ENCODE peak calls at places on chromosomes 13 and 19, in ten cellular contexts. One of them, this sample, is unnamed.

GRCh38 chr19:6521718-6522646 is 8.8 kb upstream of the TNFSF9 start:
- DNase-seq in lower lobe of right lung: peak; percentile 58
- DNase-seq in CD8-positive, alpha-beta memory T cell: peak; percentile 76
- DNase-seq in Calu3: no peak
- DNase-seq in non-pigmented ciliary epithelial cell: no peak
- DNase-seq in GM23338: peak; percentile 12
- DNase-seq in head of caudate nucleus: no peak
- DNase-seq in occipital lobe: no peak
- DNase-seq in H9: no peak
- DNase-seq in IMR-90: no peak
- DNase-seq in this sample: no peak

GRCh38 chr19:58304255-58304654 is 922 bp upstream of the ERVK3-1 start:
- DNase-seq in lower lobe of right lung: no peak
- DNase-seq in head of caudate nucleus: no peak
- DNase-seq in non-pigmented ciliary epithelial cell: no peak
- DNase-seq in IMR-90: no peak
- DNase-seq in occipital lobe: no peak
- DNase-seq in CD8-positive, alpha-beta memory T cell: no peak
- DNase-seq in Calu3: no peak
- DNase-seq in H9: no peak
- DNase-seq in GM23338: peak; percentile 36
- DNase-seq in this sample: no peak

GRCh38 chr19:11373166-11373884 is 1.1 kb upstream of the SWSAP1 start:
- DNase-seq in CD8-positive, alpha-beta memory T cell: no peak
- DNase-seq in lower lobe of right lung: no peak
- DNase-seq in Calu3: no peak
- DNase-seq in H9: peak; percentile 74
- DNase-seq in head of caudate nucleus: peak; percentile 96
- DNase-seq in occipital lobe: peak; percentile 82
- DNase-seq in IMR-90: no peak
- DNase-seq in non-pigmented ciliary epithelial cell: no peak
- DNase-seq in GM23338: peak; percentile 84
- DNase-seq in this sample: no peak

GRCh38 chr19:53311044-53311443 is 22.5 kb upstream of the ZNF845 start:
- DNase-seq in occipital lobe: no peak
- DNase-seq in GM23338: no peak
- DNase-seq in non-pigmented ciliary epithelial cell: no peak
- DNase-seq in head of caudate nucleus: no peak
- DNase-seq in lower lobe of right lung: no peak
- DNase-seq in IMR-90: no peak
- DNase-seq in Calu3: no peak
- DNase-seq in CD8-positive, alpha-beta memory T cell: no peak
- DNase-seq in H9: no peak
- DNase-seq in this sample: no peak

GRCh38 chr13:39684531-39685137 is 29.2 kb downstream of the COG6 start:
- DNase-seq in GM23338: peak; percentile 72
- DNase-seq in H9: no peak
- DNase-seq in non-pigmented ciliary epithelial cell: peak; percentile 11
- DNase-seq in head of caudate nucleus: no peak
- DNase-seq in occipital lobe: no peak
- DNase-seq in IMR-90: peak; percentile 65
- DNase-seq in Calu3: no peak
- DNase-seq in CD8-positive, alpha-beta memory T cell: no peak
- DNase-seq in lower lobe of right lung: no peak
- DNase-seq in this sample: no peak

GRCh38 chr19:40147693-40148347 is 43.4 kb upstream of the MAP3K10 start:
- DNase-seq in non-pigmented ciliary epithelial cell: peak; percentile 34
- DNase-seq in head of caudate nucleus: no peak
- DNase-seq in occipital lobe: no peak
- DNase-seq in H9: no peak
- DNase-seq in GM23338: peak; percentile 8
- DNase-seq in CD8-positive, alpha-beta memory T cell: no peak
- DNase-seq in IMR-90: peak; percentile 77
- DNase-seq in lower lobe of right lung: no peak
- DNase-seq in Calu3: peak; percentile 25
- DNase-seq in this sample: peak; percentile 16

GRCh38 chr19:48487944-48488343 is 18.8 kb downstream of the CYTH2 start:
- DNase-seq in non-pigmented ciliary epithelial cell: no peak
- DNase-seq in GM23338: no peak
- DNase-seq in H9: no peak
- DNase-seq in Calu3: peak; percentile 97
- DNase-seq in head of caudate nucleus: no peak
- DNase-seq in occipital lobe: peak; percentile 73
- DNase-seq in lower lobe of right lung: no peak
- DNase-seq in IMR-90: peak; percentile 70
- DNase-seq in CD8-positive, alpha-beta memory T cell: no peak
- DNase-seq in this sample: peak; percentile 69

GRCh38 chr13:48311223-48311622 is 7.7 kb downstream of the RB1 start:
- DNase-seq in CD8-positive, alpha-beta memory T cell: no peak
- DNase-seq in GM23338: no peak
- DNase-seq in non-pigmented ciliary epithelial cell: no peak
- DNase-seq in Calu3: no peak
- DNase-seq in H9: no peak
- DNase-seq in occipital lobe: no peak
- DNase-seq in head of caudate nucleus: no peak
- DNase-seq in lower lobe of right lung: no peak
- DNase-seq in IMR-90: no peak
- DNase-seq in this sample: no peak

GRCh38 chr13:29676535-29676934 is 81.0 kb upstream of the SLC7A1 start:
- DNase-seq in CD8-positive, alpha-beta memory T cell: no peak
- DNase-seq in Calu3: no peak
- DNase-seq in H9: no peak
- DNase-seq in GM23338: no peak
- DNase-seq in occipital lobe: no peak
- DNase-seq in non-pigmented ciliary epithelial cell: no peak
- DNase-seq in lower lobe of right lung: no peak
- DNase-seq in head of caudate nucleus: no peak
- DNase-seq in IMR-90: peak; percentile 29
- DNase-seq in this sample: no peak

GRCh38 chr19:18804643-18805042 is 13.5 kb upstream of the COMP start:
- DNase-seq in GM23338: no peak
- DNase-seq in non-pigmented ciliary epithelial cell: no peak
- DNase-seq in CD8-positive, alpha-beta memory T cell: no peak
- DNase-seq in lower lobe of right lung: no peak
- DNase-seq in IMR-90: no peak
- DNase-seq in head of caudate nucleus: no peak
- DNase-seq in H9: no peak
- DNase-seq in Calu3: no peak
- DNase-seq in occipital lobe: no peak
- DNase-seq in this sample: no peak